ENCODE peak calls at places on chromosomes 7 and 10, in eight cellular contexts. F, U, V, Y, M, N, C and H are unnamed samples.

GRCh38 chr7:75842836-75843446 is 29.3 kb upstream of the CCL24 start:
- DNase-seq in F (no peak), U (peak), V (peak), Y (peak), M (no peak), N (no peak), C (peak), H (peak)

GRCh38 chr10:17831896-17832295 is 22.7 kb downstream of the MRC1 start:
- DNase-seq in F (no peak), U (no peak), V (no peak), Y (no peak), M (no peak), N (no peak), C (no peak), H (no peak)

GRCh38 chr7:100745184-100745583 is 11.8 kb downstream of the ZAN start:
- DNase-seq in F (no peak), U (peak), V (no peak), Y (no peak), M (no peak), N (no peak), C (peak), H (no peak)

GRCh38 chr7:149713061-149713730 is 60.2 kb downstream of the ZNF467 start:
- DNase-seq in F (no peak), U (no peak), V (no peak), Y (no peak), M (no peak), N (no peak), C (no peak), H (no peak)

GRCh38 chr10:43231523-43232078 is 35.3 kb downstream of the RASGEF1A start:
- DNase-seq in F (no peak), U (no peak), V (no peak), Y (no peak), M (peak), N (no peak), C (no peak), H (no peak)

GRCh38 chr10:61153766-61154165 is 209.8 kb upstream of the RHOBTB1 start:
- DNase-seq in F (no peak), U (no peak), V (no peak), Y (no peak), M (no peak), N (no peak), C (no peak), H (peak)

GRCh38 chr7:84603545-84603944 is 409.0 kb upstream of the SEMA3A start:
- DNase-seq in F (no peak), U (no peak), V (no peak), Y (no peak), M (no peak), N (no peak), C (no peak), H (no peak)

GRCh38 chr10:17742918-17743317 is 9.1 kb upstream of the TMEM236 start:
- DNase-seq in F (peak), U (peak), V (no peak), Y (peak), M (peak), N (peak), C (no peak), H (peak)

GRCh38 chr7:50069613-50070012 is 23.4 kb downstream of the ZPBP start:
- DNase-seq in F (no peak), U (peak), V (no peak), Y (no peak), M (no peak), N (no peak), C (no peak), H (no peak)

GRCh38 chr10:22894714-22895113 is 33.1 kb upstream of the ARMC3 start:
- DNase-seq in F (no peak), U (no peak), V (peak), Y (peak), M (no peak), N (no peak), C (no peak), H (no peak)

GRCh38 chr10:5274795-5275194 is 78.2 kb downstream of the AKR1C4 start:
- DNase-seq in F (no peak), U (no peak), V (no peak), Y (no peak), M (no peak), N (no peak), C (no peak), H (no peak)

GRCh38 chr7:99498546-99498944 is 1.5 kb downstream of the ZNF394 start:
- DNase-seq in F (no peak), U (no peak), V (no peak), Y (no peak), M (no peak), N (no peak), C (no peak), H (no peak)

GRCh38 chr10:31477584-31477983 is 158.6 kb downstream of the ZEB1 start:
- DNase-seq in F (no peak), U (no peak), V (no peak), Y (no peak), M (no peak), N (no peak), C (no peak), H (no peak)

GRCh38 chr7:29162577-29162976 is 16.2 kb upstream of the CPVL start:
- DNase-seq in F (no peak), U (no peak), V (no peak), Y (no peak), M (no peak), N (no peak), C (no peak), H (no peak)

GRCh38 chr10:96339956-96340904 is 18.6 kb downstream of the OPALIN start:
- DNase-seq in F (peak), U (peak), V (peak), Y (peak), M (peak), N (peak), C (peak), H (peak)

GRCh38 chr7:1113548-1113885 is 25.6 kb downstream of the GPER1 start:
- DNase-seq in F (no peak), U (no peak), V (no peak), Y (no peak), M (no peak), N (no peak), C (no peak), H (no peak)

GRCh38 chr10:44627591-44628354 is 242.9 kb upstream of the CXCL12 start:
- DNase-seq in F (no peak), U (no peak), V (peak), Y (no peak), M (no peak), N (no peak), C (peak), H (no peak)

GRCh38 chr10:12214093-12214492 is 18.1 kb downstream of the CDC123 start:
- DNase-seq in F (no peak), U (no peak), V (no peak), Y (no peak), M (no peak), N (no peak), C (no peak), H (no peak)

GRCh38 chr10:51773681-51774080 is 74.3 kb upstream of the CSTF2T start:
- DNase-seq in F (no peak), U (no peak), V (no peak), Y (no peak), M (no peak), N (no peak), C (no peak), H (no peak)

GRCh38 chr7:16484453-16485158 is 19.1 kb upstream of the SOSTDC1 start:
- DNase-seq in F (no peak), U (no peak), V (no peak), Y (no peak), M (no peak), N (no peak), C (no peak), H (peak)